ENCODE peak calls at places on chromosome 2, in seven cellular contexts. X is GM12878; C is ovary; Y is CD4-positive, alpha-beta memory T cell; Q is lower lobe of right lung; J is cardiac muscle cell; I is MM.1S. D is an unnamed sample.
A peak's percentile ranks its signal among the peaks of the same experiment; 100 is the strongest.

GRCh38 chr2:188819781-188820180 is 154.4 kb upstream of the COL3A1 start:
- DNase-seq in Q (no peak), X (no peak), I (no peak), J (peak; percentile 55), C (no peak), Y (no peak), D (no peak)

GRCh38 chr2:15163316-15163715 is 397.8 kb downstream of the NBAS start:
- DNase-seq in X (no peak), C (no peak), Q (no peak), J (no peak), Y (no peak), I (no peak), D (no peak)

GRCh38 chr2:51734115-51734514 is 702.2 kb upstream of the NRXN1 start:
- DNase-seq in Q (no peak), X (no peak), Y (no peak), C (no peak), J (peak; percentile 72), I (no peak), D (peak; percentile 67)

GRCh38 chr2:26246818-26247217 is 2.1 kb downstream of the HADHB start:
- DNase-seq in J (peak; percentile 17), Y (peak; percentile 14), C (no peak), Q (no peak), I (no peak), X (peak; percentile 21), D (peak; percentile 76)

GRCh38 chr2:69310267-69310666 is 76.8 kb downstream of the GFPT1 start:
- DNase-seq in J (no peak), X (no peak), Y (no peak), C (no peak), Q (no peak), I (no peak), D (no peak)

GRCh38 chr2:30232027-30232800 is 880 bp downstream of the LBH start:
- DNase-seq in C (peak; percentile 74), Q (peak; percentile 72), Y (peak; percentile 82), J (peak; percentile 62), I (no peak), X (no peak), D (no peak)

GRCh38 chr2:224284134-224284946 is 117.6 kb downstream of the FAM124B start:
- DNase-seq in Y (peak; percentile 30), I (peak; percentile 51), C (no peak), X (no peak), Q (no peak), J (peak; percentile 50), D (no peak)

GRCh38 chr2:128172191-128172590 is 81.2 kb downstream of the UGGT1 start:
- DNase-seq in X (no peak), Y (no peak), C (no peak), Q (no peak), J (peak; percentile 18), I (no peak), D (no peak)

GRCh38 chr2:221400411-221400810 is 171.7 kb downstream of the EPHA4 start:
- DNase-seq in X (no peak), I (no peak), Y (no peak), C (no peak), Q (no peak), J (no peak), D (no peak)

GRCh38 chr2:224433442-224433841 is 31.5 kb upstream of the FAM124B start:
- DNase-seq in X (no peak), C (no peak), Q (no peak), J (no peak), I (no peak), Y (no peak), D (no peak)

GRCh38 chr2:23589739-23590138 is 204.8 kb downstream of the KLHL29 start:
- DNase-seq in I (no peak), C (no peak), Y (no peak), Q (no peak), X (no peak), J (peak; percentile 3), D (no peak)

GRCh38 chr2:11123001-11123809 is 32.1 kb upstream of the SLC66A3 start:
- DNase-seq in I (no peak), X (no peak), J (no peak), Q (no peak), C (no peak), Y (no peak), D (no peak)

GRCh38 chr2:191846787-191847620 is at the start of gene CAVIN2:
- DNase-seq in C (peak; percentile 56), I (no peak), X (peak; percentile 5), Y (no peak), J (peak; percentile 86), Q (peak; percentile 67), D (no peak)

GRCh38 chr2:226213717-226214116 is 585.9 kb downstream of the IRS1 start:
- DNase-seq in Q (no peak), C (no peak), I (no peak), X (no peak), J (peak; percentile 68), Y (no peak), D (no peak)

GRCh38 chr2:231605607-231606091 is 13.0 kb downstream of the TEX44 start:
- DNase-seq in C (no peak), Y (no peak), X (no peak), I (no peak), Q (no peak), J (no peak), D (no peak)

GRCh38 chr2:197517150-197517549 is 1.3 kb downstream of the MOB4 start:
- DNase-seq in I (no peak), Q (no peak), C (no peak), Y (no peak), J (no peak), X (no peak), D (no peak)

GRCh38 chr2:239223330-239224248 is 177.2 kb downstream of the HDAC4 start:
- DNase-seq in I (no peak), J (peak; percentile 81), Y (no peak), Q (no peak), C (no peak), X (no peak), D (peak; percentile 56)

GRCh38 chr2:241088791-241089732 is 13.0 kb downstream of the MTERF4 start:
- DNase-seq in C (no peak), Q (no peak), I (no peak), J (no peak), X (no peak), Y (no peak), D (no peak)

GRCh38 chr2:241088376-241088775 is 13.7 kb downstream of the MTERF4 start:
- DNase-seq in C (no peak), Q (no peak), J (no peak), Y (no peak), I (no peak), X (no peak), D (no peak)

GRCh38 chr2:241092677-241093076 is 9.4 kb downstream of the MTERF4 start:
- DNase-seq in J (no peak), Y (no peak), Q (no peak), I (no peak), C (no peak), X (no peak), D (no peak)

GRCh38 chr2:241091734-241092445 is 10.2 kb downstream of the MTERF4 start:
- DNase-seq in X (no peak), C (no peak), J (no peak), I (no peak), Y (no peak), Q (no peak), D (no peak)

DNA sequence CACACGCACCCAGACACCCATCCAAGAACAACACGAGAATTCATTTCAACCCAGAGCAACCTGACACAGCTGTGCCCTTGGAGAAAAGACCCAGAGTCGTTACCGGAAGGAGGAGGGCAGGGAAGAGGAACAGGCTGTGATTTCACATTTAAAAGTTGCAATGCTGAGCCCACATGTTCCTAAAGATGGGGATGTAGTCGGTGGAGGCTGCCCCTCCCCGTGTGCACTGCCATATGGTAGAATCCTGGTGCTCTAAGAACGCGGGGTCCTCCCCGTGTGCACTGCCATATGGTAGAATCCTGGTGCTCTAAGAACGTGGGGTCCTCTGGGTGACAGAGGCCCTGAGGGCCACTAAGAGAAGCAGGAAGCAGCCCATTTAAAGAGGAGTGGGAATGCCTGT is 10.9 kb downstream of the MTERF4 start:
- DNase-seq in J (no peak), I (no peak), X (no peak), C (no peak), Y (no peak), Q (no peak), D (no peak)
- H3K27ac ChIP-seq in J (no peak overlapping the region), I (no peak overlapping the region), X (no peak overlapping the region), C (no peak overlapping the region), Y (no peak overlapping the region), Q (no peak overlapping the region), D (no peak overlapping the region)

DNA sequence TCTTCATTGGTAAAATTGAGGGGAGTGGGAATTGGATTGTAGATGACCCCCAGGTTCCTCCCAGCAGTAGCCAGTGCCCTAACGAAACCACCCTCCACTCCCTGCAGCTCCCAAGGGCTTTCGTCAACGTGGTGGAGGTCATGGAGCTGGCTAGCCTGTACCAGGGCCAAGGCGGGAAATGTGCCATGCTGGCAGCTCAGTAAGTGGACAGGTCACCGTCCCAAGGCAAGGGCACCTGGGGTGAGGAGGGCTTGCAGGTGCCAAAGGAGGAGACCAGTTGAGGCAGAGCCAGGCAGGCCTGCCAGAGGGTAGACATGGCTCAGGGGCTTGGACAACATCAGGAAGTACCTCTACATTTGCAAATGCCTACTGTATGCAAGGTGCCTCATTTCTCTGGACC is 122.6 kb upstream of the PPP1CB start:
- DNase-seq in I (no peak), X (no peak), Y (no peak), Q (no peak), C (no peak), J (no peak), D (no peak)
- H3K27ac ChIP-seq in I (no peak overlapping the region), X (no peak overlapping the region), Y (no peak overlapping the region), Q (no peak overlapping the region), C (no peak overlapping the region), J (no peak overlapping the region), D (no peak overlapping the region)

DNA sequence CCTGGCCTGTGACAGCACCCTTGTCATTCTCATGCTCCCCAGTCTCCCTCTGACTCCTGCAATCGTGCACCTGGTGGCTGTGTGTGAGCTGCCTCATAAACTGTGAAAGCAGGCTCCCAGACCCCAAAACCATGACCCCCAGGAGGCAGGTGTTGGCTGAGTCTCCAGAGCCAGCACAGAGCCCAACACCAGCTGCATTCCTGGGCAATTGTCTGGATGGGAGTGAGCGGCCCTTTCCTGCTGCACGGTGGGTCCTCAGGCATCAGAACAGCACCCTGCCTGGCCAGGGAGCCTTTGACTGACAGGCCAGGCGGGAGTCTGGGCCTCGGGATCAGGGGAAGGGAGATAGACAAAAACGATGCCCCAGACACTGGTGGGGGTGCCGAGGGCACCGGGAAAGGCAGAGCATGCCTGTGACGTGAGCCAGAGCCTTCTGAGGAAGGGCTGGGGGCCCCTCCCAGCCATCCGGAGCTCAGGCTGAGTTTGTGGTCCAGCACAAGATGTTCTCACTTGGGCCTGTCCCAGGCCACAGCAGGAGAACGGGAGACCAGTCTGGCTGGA is 135.1 kb upstream of the GPC1 start:
- DNase-seq in Y (no peak), Q (no peak), X (no peak), I (no peak), J (no peak), C (no peak), D (no peak)
- H3K27ac ChIP-seq in Y (no peak overlapping the region), Q (no peak overlapping the region), X (no peak overlapping the region), I (no peak overlapping the region), J (no peak overlapping the region), C (no peak overlapping the region), D (no peak overlapping the region)

DNA sequence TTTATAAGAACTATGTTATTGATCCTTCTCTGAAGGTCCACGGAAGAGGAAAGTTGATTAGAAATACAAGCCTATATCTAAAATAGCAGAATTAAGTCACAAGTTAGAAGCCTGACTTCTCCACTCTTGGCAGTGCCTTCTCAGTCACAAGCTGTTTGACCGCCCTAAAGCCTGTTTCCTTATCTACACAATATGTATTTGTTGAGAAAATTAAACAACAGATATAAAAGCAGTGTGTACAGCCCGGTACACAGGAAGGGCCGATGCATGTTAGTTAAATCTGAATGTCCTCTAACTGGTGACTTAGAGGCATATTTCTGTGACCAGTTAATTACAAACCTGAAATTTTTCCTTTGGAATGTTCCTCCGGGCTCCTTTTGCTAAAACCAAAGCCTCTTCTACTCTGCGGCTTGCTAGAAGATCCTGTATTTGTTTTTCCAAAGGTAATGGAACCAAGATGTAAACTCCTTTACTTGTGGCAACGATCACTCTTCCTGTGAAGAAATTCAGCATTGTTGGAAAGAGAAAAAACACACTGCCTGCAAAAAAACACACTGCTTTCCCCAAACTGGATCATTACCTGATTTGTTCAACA is 33.4 kb downstream of the TGFBRAP1 start:
- DNase-seq in X (no peak), C (no peak), Q (no peak), Y (no peak), J (no peak), I (no peak), D (no peak)
- H3K27ac ChIP-seq in X (no peak overlapping the region), C (no peak overlapping the region), Q (no peak overlapping the region), Y (no peak overlapping the region), J (peak overlapping the region; percentile 26), I (no peak overlapping the region), D (no peak overlapping the region)